ENCODE peak calls at places on chromosome 21, in seven cellular contexts. One of them, this sample, is unnamed.

GRCh38 chr21:45990741-45991605 is 9.4 kb downstream of the COL6A1 start:
- DNase-seq in activated gamma-delta T cell treated with Interleukin-2 at 50 U/mL for 16 hours: peak
- DNase-seq in upper lobe of right lung: peak
- DNase-seq in stimulated activated CD8-positive, alpha-beta memory T cell treated with anti-CD3 and anti-CD28 coated beads, Interleukin-2, amount 100 ng/mL, for 1 hour: no peak
- DNase-seq in Karpas-422: no peak
- DNase-seq in iris pigment epithelial cell: no peak
- DNase-seq in T follicular helper cell: no peak
- DNase-seq in this sample: no peak

GRCh38 chr21:41874611-41875010 is 4.5 kb downstream of the PRDM15 start:
- DNase-seq in activated gamma-delta T cell treated with Interleukin-2 at 50 U/mL for 16 hours: no peak
- DNase-seq in upper lobe of right lung: no peak
- DNase-seq in stimulated activated CD8-positive, alpha-beta memory T cell treated with anti-CD3 and anti-CD28 coated beads, Interleukin-2, amount 100 ng/mL, for 1 hour: no peak
- DNase-seq in Karpas-422: no peak
- DNase-seq in iris pigment epithelial cell: no peak
- DNase-seq in T follicular helper cell: no peak
- DNase-seq in this sample: no peak

GRCh38 chr21:32347887-32348450 is 44.8 kb downstream of the URB1 start:
- DNase-seq in activated gamma-delta T cell treated with Interleukin-2 at 50 U/mL for 16 hours: no peak
- DNase-seq in upper lobe of right lung: no peak
- DNase-seq in stimulated activated CD8-positive, alpha-beta memory T cell treated with anti-CD3 and anti-CD28 coated beads, Interleukin-2, amount 100 ng/mL, for 1 hour: no peak
- DNase-seq in Karpas-422: no peak
- DNase-seq in iris pigment epithelial cell: no peak
- DNase-seq in T follicular helper cell: no peak
- DNase-seq in this sample: no peak

GRCh38 chr21:42939581-42940413 is 14.4 kb upstream of the ERVH48-1 start:
- DNase-seq in activated gamma-delta T cell treated with Interleukin-2 at 50 U/mL for 16 hours: no peak
- DNase-seq in upper lobe of right lung: peak
- DNase-seq in stimulated activated CD8-positive, alpha-beta memory T cell treated with anti-CD3 and anti-CD28 coated beads, Interleukin-2, amount 100 ng/mL, for 1 hour: no peak
- DNase-seq in Karpas-422: no peak
- DNase-seq in iris pigment epithelial cell: peak
- DNase-seq in T follicular helper cell: no peak
- DNase-seq in this sample: peak

GRCh38 chr21:44089001-44089911 is 17.9 kb upstream of the PWP2 start:
- DNase-seq in activated gamma-delta T cell treated with Interleukin-2 at 50 U/mL for 16 hours: peak
- DNase-seq in upper lobe of right lung: peak
- DNase-seq in stimulated activated CD8-positive, alpha-beta memory T cell treated with anti-CD3 and anti-CD28 coated beads, Interleukin-2, amount 100 ng/mL, for 1 hour: no peak
- DNase-seq in Karpas-422: no peak
- DNase-seq in iris pigment epithelial cell: no peak
- DNase-seq in T follicular helper cell: peak
- DNase-seq in this sample: no peak

GRCh38 chr21:46109251-46110221 is 11.6 kb downstream of the COL6A2 start:
- DNase-seq in activated gamma-delta T cell treated with Interleukin-2 at 50 U/mL for 16 hours: peak
- DNase-seq in upper lobe of right lung: peak
- DNase-seq in stimulated activated CD8-positive, alpha-beta memory T cell treated with anti-CD3 and anti-CD28 coated beads, Interleukin-2, amount 100 ng/mL, for 1 hour: no peak
- DNase-seq in Karpas-422: peak
- DNase-seq in iris pigment epithelial cell: no peak
- DNase-seq in T follicular helper cell: no peak
- DNase-seq in this sample: no peak

GRCh38 chr21:29817450-29817849 is 122.3 kb downstream of the GRIK1 start:
- DNase-seq in activated gamma-delta T cell treated with Interleukin-2 at 50 U/mL for 16 hours: no peak
- DNase-seq in upper lobe of right lung: no peak
- DNase-seq in stimulated activated CD8-positive, alpha-beta memory T cell treated with anti-CD3 and anti-CD28 coated beads, Interleukin-2, amount 100 ng/mL, for 1 hour: no peak
- DNase-seq in Karpas-422: no peak
- DNase-seq in iris pigment epithelial cell: no peak
- DNase-seq in T follicular helper cell: no peak
- DNase-seq in this sample: no peak

GRCh38 chr21:44531606-44532128 is 8.3 kb downstream of the KRTAP10-1 start:
- DNase-seq in activated gamma-delta T cell treated with Interleukin-2 at 50 U/mL for 16 hours: no peak
- DNase-seq in upper lobe of right lung: peak
- DNase-seq in stimulated activated CD8-positive, alpha-beta memory T cell treated with anti-CD3 and anti-CD28 coated beads, Interleukin-2, amount 100 ng/mL, for 1 hour: no peak
- DNase-seq in Karpas-422: no peak
- DNase-seq in iris pigment epithelial cell: no peak
- DNase-seq in T follicular helper cell: no peak
- DNase-seq in this sample: no peak

GRCh38 chr21:42164064-42164789 is 54.7 kb upstream of the ABCG1 start:
- DNase-seq in activated gamma-delta T cell treated with Interleukin-2 at 50 U/mL for 16 hours: peak
- DNase-seq in upper lobe of right lung: peak
- DNase-seq in stimulated activated CD8-positive, alpha-beta memory T cell treated with anti-CD3 and anti-CD28 coated beads, Interleukin-2, amount 100 ng/mL, for 1 hour: peak
- DNase-seq in Karpas-422: peak
- DNase-seq in iris pigment epithelial cell: peak
- DNase-seq in T follicular helper cell: peak
- DNase-seq in this sample: peak

GRCh38 chr21:31733521-31734149 is 1.7 kb upstream of the SCAF4 start:
- DNase-seq in activated gamma-delta T cell treated with Interleukin-2 at 50 U/mL for 16 hours: no peak
- DNase-seq in upper lobe of right lung: no peak
- DNase-seq in stimulated activated CD8-positive, alpha-beta memory T cell treated with anti-CD3 and anti-CD28 coated beads, Interleukin-2, amount 100 ng/mL, for 1 hour: no peak
- DNase-seq in Karpas-422: no peak
- DNase-seq in iris pigment epithelial cell: no peak
- DNase-seq in T follicular helper cell: no peak
- DNase-seq in this sample: no peak

GRCh38 chr21:45540601-45540970 is 1.7 kb downstream of the SLC19A1 start:
- DNase-seq in activated gamma-delta T cell treated with Interleukin-2 at 50 U/mL for 16 hours: no peak
- DNase-seq in upper lobe of right lung: peak
- DNase-seq in stimulated activated CD8-positive, alpha-beta memory T cell treated with anti-CD3 and anti-CD28 coated beads, Interleukin-2, amount 100 ng/mL, for 1 hour: no peak
- DNase-seq in Karpas-422: no peak
- DNase-seq in iris pigment epithelial cell: no peak
- DNase-seq in T follicular helper cell: no peak
- DNase-seq in this sample: no peak

GRCh38 chr21:46624050-46624449 is 11.4 kb upstream of the PRMT2 start:
- DNase-seq in activated gamma-delta T cell treated with Interleukin-2 at 50 U/mL for 16 hours: no peak
- DNase-seq in upper lobe of right lung: no peak
- DNase-seq in stimulated activated CD8-positive, alpha-beta memory T cell treated with anti-CD3 and anti-CD28 coated beads, Interleukin-2, amount 100 ng/mL, for 1 hour: no peak
- DNase-seq in Karpas-422: no peak
- DNase-seq in iris pigment epithelial cell: no peak
- DNase-seq in T follicular helper cell: no peak
- DNase-seq in this sample: no peak

GRCh38 chr21:34668803-34669148 is at the start of gene CLIC6:
- DNase-seq in activated gamma-delta T cell treated with Interleukin-2 at 50 U/mL for 16 hours: no peak
- DNase-seq in upper lobe of right lung: peak
- DNase-seq in stimulated activated CD8-positive, alpha-beta memory T cell treated with anti-CD3 and anti-CD28 coated beads, Interleukin-2, amount 100 ng/mL, for 1 hour: no peak
- DNase-seq in Karpas-422: no peak
- DNase-seq in iris pigment epithelial cell: no peak
- DNase-seq in T follicular helper cell: no peak
- DNase-seq in this sample: no peak

GRCh38 chr21:44920694-44921604 is at the start of gene ITGB2:
- DNase-seq in activated gamma-delta T cell treated with Interleukin-2 at 50 U/mL for 16 hours: peak
- DNase-seq in upper lobe of right lung: peak
- DNase-seq in stimulated activated CD8-positive, alpha-beta memory T cell treated with anti-CD3 and anti-CD28 coated beads, Interleukin-2, amount 100 ng/mL, for 1 hour: no peak
- DNase-seq in Karpas-422: peak
- DNase-seq in iris pigment epithelial cell: no peak
- DNase-seq in T follicular helper cell: peak
- DNase-seq in this sample: no peak

GRCh38 chr21:26385721-26386120 is 187.4 kb downstream of the CYYR1 start:
- DNase-seq in activated gamma-delta T cell treated with Interleukin-2 at 50 U/mL for 16 hours: no peak
- DNase-seq in upper lobe of right lung: no peak
- DNase-seq in stimulated activated CD8-positive, alpha-beta memory T cell treated with anti-CD3 and anti-CD28 coated beads, Interleukin-2, amount 100 ng/mL, for 1 hour: no peak
- DNase-seq in Karpas-422: no peak
- DNase-seq in iris pigment epithelial cell: peak
- DNase-seq in T follicular helper cell: no peak
- DNase-seq in this sample: peak

This sample was measured in ELR.